ENCODE peak calls at places on chromosomes 4 and X, in four cellular contexts. One of them, this sample, is unnamed. For H3K4me1 and H3K27me3, the result is how much of the 10 kb centered on the place peaks cover.

GRCh38 chr4:173039617-173040176 is 128.9 kb upstream of the GALNT7 start:
- DNase-seq in astrocyte: no peak
- DNase-seq in GM23248: no peak
- DNase-seq in H9: no peak
- DNase-seq in this sample: peak

GRCh38 chr4:106868381-106869035 is 167.6 kb downstream of the DKK2 start:
- DNase-seq in GM23248: peak
- DNase-seq in astrocyte: peak
- DNase-seq in H9: no peak
- DNase-seq in this sample: peak

GRCh38 chr4:76526585-76526990 is 91.6 kb downstream of the SHROOM3 start:
- DNase-seq in GM23248: no peak
- DNase-seq in H9: no peak
- DNase-seq in astrocyte: peak
- DNase-seq in this sample: peak

GRCh38 chr4:177441803-177442622 is at the start of gene AGA:
- DNase-seq in astrocyte: peak
- DNase-seq in H9: peak
- DNase-seq in GM23248: peak
- DNase-seq in this sample: peak

GRCh38 chr4:156193800-156194199 is 240.1 kb upstream of the CTSO start:
- DNase-seq in GM23248: no peak
- DNase-seq in H9: no peak
- DNase-seq in astrocyte: peak
- DNase-seq in this sample: no peak

GRCh38 chrX:45714864-45715263 is 514.2 kb upstream of the DIPK2B start:
- DNase-seq in H9: no peak
- DNase-seq in astrocyte: peak
- DNase-seq in GM23248: peak
- DNase-seq in this sample: peak

GRCh38 chr4:82623284-82623683 is 61.5 kb upstream of the TMEM150C start:
- DNase-seq in GM23248: peak
- DNase-seq in astrocyte: no peak
- DNase-seq in H9: no peak
- DNase-seq in this sample: no peak

GRCh38 chr4:138005486-138005885 is 236.7 kb downstream of the SLC7A11 start:
- DNase-seq in astrocyte: peak
- DNase-seq in GM23248: no peak
- DNase-seq in H9: no peak
- DNase-seq in this sample: no peak

GRCh38 chr4:140363558-140363957 is 9.9 kb upstream of the SCOC start:
- DNase-seq in astrocyte: no peak
- DNase-seq in H9: no peak
- DNase-seq in GM23248: no peak
- DNase-seq in this sample: no peak

GRCh38 chr4:112648263-112649054 is 11.5 kb downstream of the LARP7 start:
- DNase-seq in astrocyte: peak
- DNase-seq in GM23248: no peak
- DNase-seq in H9: peak
- DNase-seq in this sample: no peak

GRCh38 chr4:79831701-79832514 is 241.1 kb downstream of the ANTXR2 start:
- DNase-seq in astrocyte: peak
- DNase-seq in H9: no peak
- DNase-seq in GM23248: peak
- DNase-seq in this sample: no peak

GRCh38 chr4:74682567-74683359 is 111.6 kb downstream of the BTC start:
- DNase-seq in GM23248: peak
- DNase-seq in astrocyte: peak
- DNase-seq in H9: peak
- DNase-seq in this sample: peak

GRCh38 chr4:168765726-168766125 is 244.3 kb downstream of the CBR4 start:
- DNase-seq in GM23248: peak
- DNase-seq in astrocyte: peak
- DNase-seq in H9: no peak
- DNase-seq in this sample: peak

GRCh38 chr4:25172964-25173917 is 13.0 kb upstream of the SEPSECS start:
- DNase-seq in astrocyte: peak
- DNase-seq in H9: no peak
- DNase-seq in GM23248: peak
- DNase-seq in this sample: peak

GRCh38 chr4:187309456-187309855 is 585.8 kb upstream of the FAT1 start:
- DNase-seq in GM23248: peak
- DNase-seq in H9: no peak
- DNase-seq in astrocyte: peak
- DNase-seq in this sample: peak

GRCh38 chrX:118536687-118537461 is 41.3 kb downstream of the DOCK11 start:
- DNase-seq in H9: no peak
- DNase-seq in GM23248: peak
- DNase-seq in astrocyte: peak
- DNase-seq in this sample: peak

GRCh38 chrX:105822138-105823091 is at the start of gene NRK:
- DNase-seq in H9: peak
- DNase-seq in astrocyte: peak
- DNase-seq in GM23248: no peak
- DNase-seq in this sample: no peak

GRCh38 chr4:121243476-121243875 is 79.4 kb upstream of the TNIP3 start:
- DNase-seq in H9: no peak
- DNase-seq in GM23248: peak
- DNase-seq in astrocyte: peak
- DNase-seq in this sample: no peak

GRCh38 chr4:107755841-107756356 is 35.9 kb upstream of the PAPSS1 start:
- DNase-seq in astrocyte: peak
- DNase-seq in H9: peak
- DNase-seq in GM23248: no peak
- DNase-seq in this sample: no peak

GRCh38 chr4:179325181-179325580 is 1882.9 kb upstream of the AGA start:
- DNase-seq in astrocyte: peak
- DNase-seq in GM23248: no peak
- DNase-seq in H9: no peak
- DNase-seq in this sample: peak

GRCh38 chr4:75696036-75696435 is 22.8 kb upstream of the G3BP2 start:
- DNase-seq in H9: no peak
- DNase-seq in GM23248: no peak
- DNase-seq in astrocyte: no peak
- DNase-seq in this sample: no peak

GRCh38 chr4:657338-658030 is 16.6 kb downstream of the ATP5ME start:
- DNase-seq in astrocyte: no peak
- DNase-seq in GM23248: peak
- DNase-seq in H9: peak
- DNase-seq in this sample: no peak

GRCh38 chr4:52868138-52868537 is 6.0 kb downstream of the RASL11B start:
- DNase-seq in astrocyte: no peak
- DNase-seq in H9: peak
- DNase-seq in GM23248: no peak
- DNase-seq in this sample: no peak

GRCh38 chr4:101989551-101989950 is 199.0 kb downstream of the BANK1 start:
- DNase-seq in H9: no peak
- DNase-seq in astrocyte: no peak
- DNase-seq in GM23248: no peak
- DNase-seq in this sample: no peak

GRCh38 chr4:101236097-101236496 is 111.2 kb downstream of the PPP3CA start:
- DNase-seq in astrocyte: no peak
- DNase-seq in H9: no peak
- DNase-seq in GM23248: no peak
- DNase-seq in this sample: no peak

GRCh38 chr4:186726440-186727148 is 2.9 kb upstream of the FAT1 start:
- DNase-seq in H9: peak
- DNase-seq in GM23248: peak
- DNase-seq in astrocyte: peak
- DNase-seq in this sample: peak

GRCh38 chr4:66169341-66169740 is 499.1 kb upstream of the EPHA5 start:
- DNase-seq in astrocyte: peak
- DNase-seq in GM23248: peak
- DNase-seq in H9: no peak
- DNase-seq in this sample: peak

GRCh38 chrX:63656871-63657580 is 128.0 kb downstream of the ARHGEF9 start:
- DNase-seq in astrocyte: peak
- DNase-seq in H9: no peak
- DNase-seq in GM23248: peak
- DNase-seq in this sample: peak

GRCh38 chr4:169369634-169370033 is 98.9 kb upstream of the SH3RF1 start:
- DNase-seq in H9: no peak
- DNase-seq in GM23248: no peak
- DNase-seq in astrocyte: no peak
- DNase-seq in this sample: no peak

GRCh38 chr4:69910016-69910782 is 20.7 kb upstream of the CSN1S1 start:
- DNase-seq in GM23248: peak
- DNase-seq in astrocyte: no peak
- DNase-seq in H9: no peak
- DNase-seq in this sample: no peak

GRCh38 chr4:16066586-16067128 is 17.2 kb downstream of the PROM1 start:
- DNase-seq in H9: no peak
- DNase-seq in astrocyte: no peak
- DNase-seq in GM23248: no peak
- DNase-seq in this sample: no peak

GRCh38 chr4:23368081-23368697 is 521.7 kb downstream of the PPARGC1A start:
- DNase-seq in H9: peak
- DNase-seq in astrocyte: no peak
- DNase-seq in GM23248: no peak
- DNase-seq in this sample: peak

GRCh38 chr4:173317003-173317402 is 17.2 kb downstream of the HMGB2 start:
- DNase-seq in H9: peak
- DNase-seq in astrocyte: no peak
- DNase-seq in GM23248: peak
- DNase-seq in this sample: no peak

GRCh38 chr4:110107868-110108267 is 90.5 kb downstream of the ELOVL6 start:
- DNase-seq in GM23248: peak
- DNase-seq in H9: no peak
- DNase-seq in astrocyte: no peak
- DNase-seq in this sample: no peak

GRCh38 chr4:37733230-37733904 is 47.2 kb upstream of the RELL1 start:
- DNase-seq in GM23248: no peak
- DNase-seq in astrocyte: no peak
- DNase-seq in H9: no peak
- DNase-seq in this sample: no peak
- H3K4me1 ChIP-seq in GM23248: under half
- H3K4me1 ChIP-seq in astrocyte: under half
- H3K4me1 ChIP-seq in H9: under half
- H3K4me1 ChIP-seq in this sample: under half

GRCh38 chr4:89519771-89520170 is 212.2 kb upstream of the GPRIN3 start:
- DNase-seq in astrocyte: no peak
- DNase-seq in H9: no peak
- DNase-seq in GM23248: no peak
- DNase-seq in this sample: no peak
- H3K27me3 ChIP-seq in astrocyte: under half
- H3K27me3 ChIP-seq in H9: under half
- H3K27me3 ChIP-seq in GM23248: under half
- H3K27me3 ChIP-seq in this sample: half or more

GRCh38 chr4:152591876-152592275 is 56.0 kb upstream of the FBXW7 start:
- DNase-seq in GM23248: no peak
- DNase-seq in H9: no peak
- DNase-seq in astrocyte: no peak
- DNase-seq in this sample: no peak

GRCh38 chr4:152594981-152595916 is 59.4 kb upstream of the FBXW7 start:
- DNase-seq in astrocyte: no peak
- DNase-seq in GM23248: no peak
- DNase-seq in H9: no peak
- DNase-seq in this sample: peak

GRCh38 chr4:152588869-152589268 is 53.0 kb upstream of the FBXW7 start:
- DNase-seq in H9: no peak
- DNase-seq in GM23248: no peak
- DNase-seq in astrocyte: no peak
- DNase-seq in this sample: no peak

GRCh38 chr4:152590179-152591031 is 54.5 kb upstream of the FBXW7 start:
- DNase-seq in H9: no peak
- DNase-seq in GM23248: peak
- DNase-seq in astrocyte: peak
- DNase-seq in this sample: peak

GRCh38 chr4:152591361-152591760 is 55.5 kb upstream of the FBXW7 start:
- DNase-seq in GM23248: peak
- DNase-seq in H9: peak
- DNase-seq in astrocyte: peak
- DNase-seq in this sample: no peak
- H3K9ac ChIP-seq in GM23248: no peak
- H3K9ac ChIP-seq in H9: no peak
- H3K9ac ChIP-seq in astrocyte: no peak
- H3K9ac ChIP-seq in this sample: no peak

GRCh38 chr4:95087657-95088455 is 330.1 kb downstream of the BMPR1B start:
- DNase-seq in H9: no peak
- DNase-seq in astrocyte: peak
- DNase-seq in GM23248: peak
- DNase-seq in this sample: no peak

GRCh38 chr4:95093460-95093859 is 335.7 kb downstream of the BMPR1B start:
- DNase-seq in H9: no peak
- DNase-seq in astrocyte: no peak
- DNase-seq in GM23248: no peak
- DNase-seq in this sample: no peak

GRCh38 chr4:95092762-95093161 is 335.0 kb downstream of the BMPR1B start:
- DNase-seq in astrocyte: no peak
- DNase-seq in GM23248: peak
- DNase-seq in H9: no peak
- DNase-seq in this sample: peak

GRCh38 chr4:95093936-95094929 is 336.5 kb downstream of the BMPR1B start:
- DNase-seq in GM23248: no peak
- DNase-seq in astrocyte: no peak
- DNase-seq in H9: no peak
- DNase-seq in this sample: peak

DNA sequence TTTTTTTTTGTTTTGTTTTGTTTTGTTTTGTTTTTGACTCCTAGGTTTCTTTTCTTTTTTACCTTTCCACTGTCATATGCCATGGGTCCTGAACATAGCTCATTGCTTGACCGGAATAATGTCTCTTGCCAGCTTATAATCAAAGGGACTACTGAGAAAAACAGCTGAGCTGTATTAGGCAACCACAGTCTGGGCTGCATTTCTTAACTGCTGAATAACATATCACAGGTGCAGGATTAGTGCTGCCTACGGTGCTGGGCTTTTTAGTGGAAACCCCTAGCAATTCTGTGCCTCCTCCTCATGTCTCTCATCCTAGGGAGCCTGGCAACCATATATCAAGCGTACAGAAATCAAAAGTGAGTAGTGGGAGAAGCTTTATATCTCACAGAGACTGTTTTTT is 333.5 kb downstream of the BMPR1B start:
- DNase-seq in GM23248: peak
- DNase-seq in H9: no peak
- DNase-seq in astrocyte: peak
- DNase-seq in this sample: no peak
- H3K4me1 ChIP-seq in GM23248: under half
- H3K4me1 ChIP-seq in H9: under half
- H3K4me1 ChIP-seq in astrocyte: under half
- H3K4me1 ChIP-seq in this sample: half or more

DNA sequence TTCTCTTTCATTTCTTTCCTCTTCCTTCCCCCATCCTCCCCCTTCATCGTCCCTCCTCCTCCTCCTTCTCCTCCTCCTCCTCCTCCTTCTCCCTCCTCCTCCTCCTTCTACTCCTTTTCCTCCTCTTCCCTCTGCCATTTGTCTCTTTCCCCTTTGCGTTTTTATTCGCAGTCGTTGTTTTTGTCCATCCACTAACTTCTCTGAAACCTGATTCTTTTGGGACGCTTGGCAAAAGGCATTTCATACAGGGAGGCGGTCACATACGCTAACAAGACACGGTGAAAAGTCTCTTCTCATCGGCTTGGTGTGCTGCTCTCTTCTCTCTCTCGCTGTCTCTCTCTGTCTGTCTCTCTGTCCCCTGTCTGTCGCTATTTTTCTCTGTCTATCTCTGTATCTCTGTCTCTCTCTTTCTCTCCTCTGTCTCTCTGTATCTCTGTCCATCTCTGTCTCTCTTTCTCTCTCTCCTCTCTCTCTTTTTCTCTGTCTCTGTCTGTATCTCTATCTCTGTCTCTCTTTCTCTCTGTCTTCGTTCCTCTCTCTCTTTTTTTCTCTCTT is 5.4 kb upstream of the SHOX start:
- DNase-seq in astrocyte: no peak
- DNase-seq in H9: no peak
- DNase-seq in GM23248: no peak
- DNase-seq in this sample: no peak
- H3K27me3 ChIP-seq in astrocyte: under half
- H3K27me3 ChIP-seq in H9: half or more
- H3K27me3 ChIP-seq in GM23248: under half
- H3K27me3 ChIP-seq in this sample: under half

This sample was measured in PC-3.